ENCODE peak calls at places on chromosomes 2 and 18, in five cellular contexts. U is PC-9; Z is GM23338; E is CD8-positive, alpha-beta memory T cell; T is tibial artery. R is an unnamed sample. For H3K4me1 and H3K27me3, the result is how much of the 10 kb centered on the place peaks cover.

GRCh38 chr2:180033993-180034894 is 27.1 kb upstream of the CWC22 start:
- DNase-seq in U (no peak), E (no peak), Z (peak), T (no peak), R (no peak)

GRCh38 chr2:59236723-59237122 is 995.6 kb upstream of the FANCL start:
- DNase-seq in U (peak), T (no peak), Z (no peak), E (no peak), R (no peak)

GRCh38 chr2:222000326-222000725 is 298.5 kb downstream of the PAX3 start:
- DNase-seq in T (no peak), U (peak), E (no peak), Z (no peak), R (no peak)

GRCh38 chr18:2683055-2683454 is 27.5 kb downstream of the SMCHD1 start:
- DNase-seq in E (no peak), Z (no peak), U (no peak), T (no peak), R (no peak)

GRCh38 chr2:223921204-223921603 is 23.9 kb downstream of the WDFY1 start:
- DNase-seq in E (no peak), U (no peak), Z (no peak), T (no peak), R (no peak)

GRCh38 chr2:42967959-42968674 is 175.7 kb upstream of the HAAO start:
- DNase-seq in T (peak), Z (no peak), U (no peak), E (no peak), R (peak)

GRCh38 chr2:218407717-218408116 is 8.0 kb downstream of the CTDSP1 start:
- DNase-seq in T (no peak), E (no peak), U (no peak), Z (no peak), R (peak)

GRCh38 chr2:166665991-166666940 is 172.2 kb upstream of the SCN7A start:
- DNase-seq in Z (no peak), T (no peak), U (no peak), E (no peak), R (no peak)

GRCh38 chr2:3539836-3540235 is 18.3 kb downstream of the RNASEH1 start:
- DNase-seq in E (no peak), Z (peak), U (no peak), T (no peak), R (no peak)

GRCh38 chr2:6421094-6421493 is 444.6 kb downstream of the CMPK2 start:
- DNase-seq in U (no peak), T (no peak), Z (no peak), E (no peak), R (no peak)

GRCh38 chr2:131085646-131086045 is 7.6 kb downstream of the FAM168B start:
- DNase-seq in Z (no peak), U (no peak), T (no peak), E (no peak), R (no peak)

GRCh38 chr2:52668752-52669151 is 1098.9 kb upstream of the CHAC2 start:
- DNase-seq in E (no peak), U (no peak), Z (no peak), T (no peak), R (no peak)

GRCh38 chr2:12020833-12021469 is 274.5 kb downstream of the LPIN1 start:
- DNase-seq in Z (no peak), E (no peak), T (no peak), U (no peak), R (no peak)

GRCh38 chr18:62612721-62613120 is 89.9 kb downstream of the ZCCHC2 start:
- DNase-seq in Z (no peak), T (no peak), E (no peak), U (peak), R (no peak)

GRCh38 chr2:73685770-73686438 is 43.7 kb upstream of the NAT8 start:
- DNase-seq in Z (no peak), T (no peak), E (no peak), U (peak), R (no peak)

GRCh38 chr18:29840101-29840500 is 1202.4 kb downstream of the DSC3 start:
- DNase-seq in Z (no peak), U (peak), T (no peak), E (no peak), R (no peak)

GRCh38 chr2:128494307-128494639 is 175.6 kb upstream of the HS6ST1 start:
- DNase-seq in T (no peak), U (no peak), Z (no peak), E (no peak), R (no peak)

GRCh38 chr2:128497461-128497860 is 178.8 kb upstream of the HS6ST1 start:
- DNase-seq in E (no peak), T (peak), U (no peak), Z (no peak), R (no peak)

GRCh38 chr2:128496700-128497099 is 178.0 kb upstream of the HS6ST1 start:
- DNase-seq in T (peak), U (no peak), E (no peak), Z (no peak), R (no peak)

GRCh38 chr2:128494640-128495321 is 176.1 kb upstream of the HS6ST1 start:
- DNase-seq in Z (no peak), E (no peak), T (no peak), U (no peak), R (no peak)

GRCh38 chr2:128495996-128496547 is 177.4 kb upstream of the HS6ST1 start:
- DNase-seq in E (no peak), T (no peak), U (no peak), Z (no peak), R (no peak)
- H3K4me1 ChIP-seq in E (under half), T (under half), U (under half), Z (under half), R (under half)

GRCh38 chr2:176178271-176178806 is 10.1 kb upstream of the HOXD1 start:
- DNase-seq in Z (peak), E (no peak), T (no peak), U (no peak), R (no peak)
- H3K27me3 ChIP-seq in Z (half or more), E (under half), T (half or more), U (half or more), R (half or more)

GRCh38 chr2:197256771-197257170 is 53.8 kb downstream of the ANKRD44 start:
- DNase-seq in U (no peak), T (no peak), E (no peak), Z (no peak), R (no peak)
- H3K4me1 ChIP-seq in U (under half), T (under half), E (half or more), Z (under half), R (half or more)

GRCh38 chr18:3874593-3874992 is 424.6 kb downstream of the TGIF1 start:
- DNase-seq in Z (no peak), T (no peak), E (no peak), U (no peak), R (no peak)
- H3K27me3 ChIP-seq in Z (under half), T (under half), E (under half), U (under half), R (under half)

DNA sequence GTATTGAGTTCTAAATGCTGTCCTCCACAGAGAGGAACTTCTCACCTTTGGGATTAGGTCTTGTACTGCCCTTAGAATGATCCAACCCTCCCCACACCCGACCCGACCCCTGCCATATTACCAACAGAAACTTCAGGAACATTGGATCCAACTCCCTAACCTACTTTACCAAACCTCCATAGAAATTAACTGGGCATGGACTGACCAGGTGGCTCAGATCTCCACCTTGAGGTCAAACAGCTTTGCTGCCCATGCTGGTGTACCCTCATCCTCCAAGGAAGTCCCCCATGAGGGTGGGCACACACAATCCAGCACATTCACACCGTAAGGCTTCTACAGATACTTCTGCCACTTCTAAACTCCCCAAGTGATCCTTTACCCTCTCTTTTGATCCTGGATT is 21.5 kb downstream of the NFE2L2 start:
- DNase-seq in E (no peak), Z (no peak), U (no peak), T (no peak), R (peak)
- H3K4me1 ChIP-seq in E (half or more), Z (under half), U (half or more), T (half or more), R (half or more)

GRCh38 chr2:232511336-232511863 is 8.8 kb upstream of the PRSS56 start:
- DNase-seq in Z (no peak), U (no peak), T (no peak), E (no peak), R (no peak)
- H3K27me3 ChIP-seq in Z (under half), U (under half), T (under half), E (under half), R (under half)

DNA sequence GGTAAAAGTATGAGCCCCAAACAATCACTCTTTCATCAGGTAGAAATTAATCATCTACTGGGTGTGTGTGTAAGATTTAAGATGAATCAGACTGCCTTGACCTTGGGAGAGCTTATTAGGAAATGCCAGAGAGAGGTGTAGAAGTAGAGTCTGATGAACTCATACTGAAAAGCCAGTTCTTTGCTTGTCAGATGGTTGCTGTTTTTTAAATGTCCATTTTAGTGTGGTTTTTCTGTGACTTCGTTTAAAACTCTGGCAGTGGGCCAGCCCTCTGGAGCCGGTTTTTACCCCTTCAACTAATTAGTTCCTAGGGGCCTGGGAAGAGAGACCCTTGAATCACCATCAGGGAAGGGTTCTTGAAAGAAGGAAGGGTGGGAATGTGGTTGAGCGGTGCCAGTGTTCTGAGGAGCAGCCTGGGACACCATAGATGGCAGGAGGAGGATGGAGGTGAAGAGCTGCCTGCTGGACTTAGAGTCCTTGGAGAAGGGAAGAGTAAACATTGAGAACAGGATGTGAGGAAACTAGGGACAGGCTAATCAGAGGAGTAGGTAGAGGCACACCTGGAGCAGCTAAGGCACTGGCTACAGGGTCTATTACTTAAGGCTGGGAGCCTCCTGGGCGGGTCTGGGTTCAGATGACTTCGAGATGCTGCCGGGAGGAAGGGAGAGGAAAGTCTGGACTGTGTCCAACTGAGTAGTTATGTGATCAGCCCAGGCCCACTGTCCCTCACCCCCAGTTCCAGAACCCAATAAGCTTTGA is 66.1 kb downstream of the LRRFIP1 start:
- DNase-seq in Z (no peak), T (no peak), U (peak), E (no peak), R (peak)
- H3K4me1 ChIP-seq in Z (under half), T (half or more), U (half or more), E (half or more), R (half or more)

GRCh38 chr2:120349125-120349921 is 3.4 kb downstream of the INHBB start:
- DNase-seq in Z (peak), E (no peak), T (no peak), U (no peak), R (no peak)
- H3K27me3 ChIP-seq in Z (half or more), E (under half), T (under half), U (under half), R (under half)

GRCh38 chr18:24414349-24415003 is 12.0 kb upstream of the IMPACT start:
- DNase-seq in E (no peak), U (no peak), T (no peak), Z (no peak), R (no peak)
- H3K4me1 ChIP-seq in E (under half), U (under half), T (under half), Z (under half), R (under half)

DNA sequence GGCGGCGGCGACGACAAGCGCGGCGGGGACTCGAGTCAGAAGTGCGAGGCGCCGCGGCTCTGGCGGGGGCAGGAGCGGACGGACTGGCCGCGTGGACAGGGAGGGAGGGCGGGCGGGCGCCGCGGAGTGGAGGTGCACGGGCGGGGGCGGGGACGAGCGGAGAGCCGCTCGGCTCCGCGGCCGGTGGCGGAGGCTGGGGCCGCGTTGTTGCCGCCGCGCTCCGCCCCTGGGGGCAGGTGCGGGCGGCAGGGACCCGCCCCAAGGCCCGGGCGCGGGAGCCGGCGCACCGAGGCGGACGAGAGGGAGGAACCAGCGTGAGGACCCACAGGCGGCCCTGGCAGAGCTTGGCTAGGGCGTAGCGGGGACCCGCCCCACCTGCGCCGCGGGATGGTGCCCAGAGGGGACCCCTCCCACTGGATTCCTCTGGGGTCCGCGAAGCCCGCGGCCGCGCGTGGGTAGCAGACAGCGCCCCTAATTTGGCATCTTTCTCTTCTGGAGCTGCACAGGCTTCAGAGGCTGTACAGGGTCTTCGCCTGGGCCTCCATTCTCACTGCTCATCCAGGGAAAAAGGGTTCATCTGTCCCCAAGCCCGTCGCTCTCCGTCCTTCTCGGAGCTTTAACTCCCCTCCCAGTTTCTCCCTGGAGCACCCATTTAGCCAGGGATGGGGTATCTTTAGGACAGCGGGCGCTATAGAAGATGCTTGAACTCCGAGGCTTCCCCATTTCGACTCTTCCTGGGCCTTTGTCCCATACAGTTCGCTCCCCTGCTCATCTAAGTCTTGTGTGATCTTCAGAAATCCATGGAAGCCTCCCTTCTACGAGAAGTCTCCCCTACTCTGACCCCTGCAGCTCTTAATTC is at the start of gene TMEM163:
- DNase-seq in Z (peak), T (no peak), U (no peak), E (no peak), R (no peak)
- H3K27me3 ChIP-seq in Z (half or more), T (half or more), U (under half), E (under half), R (under half)

R was measured in sigmoid colon.